ENCODE peak calls at places on chromosomes 11 and 22, in four cellular contexts. W is K562, Z is WTC11, S is HepG2. J is an unnamed sample.

GRCh38 chr22:47120399-47120798 is 357.9 kb downstream of the TBC1D22A start:
- DNase-seq in Z (no peak), W (no peak), S (no peak), J (no peak)

GRCh38 chr11:47111318-47111804 is 65.3 kb downstream of the ARFGAP2 start:
- DNase-seq in W (no peak), Z (no peak), S (no peak), J (peak; percentile 92)

GRCh38 chr22:47129902-47130301 is 367.5 kb downstream of the TBC1D22A start:
- DNase-seq in W (peak; percentile 77), S (no peak), Z (no peak), J (no peak)

GRCh38 chr22:20811171-20811570 is 37.3 kb downstream of the SERPIND1 start:
- DNase-seq in W (no peak), Z (no peak), S (no peak), J (no peak)

GRCh38 chr11:11036185-11037161 is 178.6 kb upstream of the ZBED5 start:
- DNase-seq in S (peak; percentile 64), W (peak; percentile 40), Z (peak; percentile 32), J (no peak)

GRCh38 chr11:34928268-34928959 is 12.0 kb downstream of the PDHX start:
- DNase-seq in S (no peak), Z (no peak), W (no peak), J (no peak)

GRCh38 chr11:56782167-56782847 is 33.8 kb upstream of the OR9G4 start:
- DNase-seq in S (no peak), Z (no peak), W (no peak), J (peak; percentile 19)

GRCh38 chr22:17786435-17787158 is 12.3 kb upstream of the BID start:
- DNase-seq in W (peak; percentile 88), Z (peak; percentile 47), S (peak; percentile 91), J (no peak)

GRCh38 chr11:71449596-71449995 is 1.4 kb upstream of the DHCR7 start:
- DNase-seq in Z (no peak), S (no peak), W (peak; percentile 27), J (no peak)

GRCh38 chr11:35541621-35542375 is 16.4 kb upstream of the PAMR1 start:
- DNase-seq in Z (no peak), W (no peak), S (no peak), J (no peak)

GRCh38 chr22:44297662-44298061 is 15.1 kb downstream of the SHISAL1 start:
- DNase-seq in Z (no peak), W (no peak), S (no peak), J (no peak)

GRCh38 chr11:2470495-2470894 is 25.7 kb downstream of the KCNQ1 start:
- DNase-seq in Z (no peak), W (peak; percentile 2), S (no peak), J (no peak)

GRCh38 chr11:31805037-31805628 is 6.0 kb downstream of the PAX6 start:
- DNase-seq in S (no peak), Z (peak; percentile 61), W (no peak), J (no peak)

GRCh38 chr11:16406226-16406625 is 49.9 kb upstream of the SOX6 start:
- DNase-seq in Z (no peak), W (no peak), S (no peak), J (no peak)

GRCh38 chr11:111395081-111395480 is 16.0 kb upstream of the POU2AF1 start:
- DNase-seq in S (peak; percentile 93), Z (no peak), W (no peak), J (no peak)

GRCh38 chr11:112529071-112529470 is 268.4 kb upstream of the PLET1 start:
- DNase-seq in S (no peak), W (no peak), Z (no peak), J (no peak)

GRCh38 chr11:112525844-112526590 is 265.4 kb upstream of the PLET1 start:
- DNase-seq in Z (no peak), S (no peak), W (no peak), J (no peak)

GRCh38 chr11:112524808-112525207 is 264.1 kb upstream of the PLET1 start:
- DNase-seq in Z (no peak), W (no peak), S (no peak), J (no peak)

GRCh38 chr11:112525270-112525669 is 264.6 kb upstream of the PLET1 start:
- DNase-seq in Z (no peak), W (no peak), S (no peak), J (no peak)

DNA sequence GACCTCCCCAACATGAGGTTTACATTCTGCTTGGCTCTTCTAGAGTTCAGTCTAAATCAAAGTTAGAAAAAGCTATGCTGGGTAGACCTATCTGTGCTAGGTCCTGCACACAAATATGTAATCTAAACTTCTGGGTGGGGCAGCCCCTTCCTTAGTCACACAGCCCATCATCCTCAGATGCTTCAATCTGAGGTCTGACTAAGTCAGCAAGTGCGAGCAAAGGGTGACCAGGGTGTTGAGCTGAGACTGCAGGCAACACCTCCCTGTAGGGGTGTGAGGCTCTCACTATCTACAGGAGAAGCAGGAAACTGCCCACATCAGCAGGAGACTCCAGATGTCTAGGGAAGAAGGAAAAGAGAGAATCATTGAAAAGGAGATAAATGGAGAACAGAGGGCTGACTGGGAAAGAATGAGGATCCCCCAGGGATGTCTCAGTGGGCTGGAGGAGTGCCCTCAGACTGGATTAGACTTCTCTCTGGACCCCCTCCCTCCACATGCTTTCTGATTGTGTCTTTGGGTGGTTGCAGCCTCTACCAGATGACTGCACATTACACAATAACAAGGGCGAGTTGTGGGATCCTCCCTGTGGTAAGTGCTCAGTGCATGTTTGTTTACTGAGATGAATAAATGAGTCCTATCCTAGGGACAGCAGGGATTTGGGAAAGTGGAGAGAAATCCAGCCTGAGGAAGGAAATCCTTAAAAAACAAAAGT is 266.2 kb upstream of the PLET1 start:
- DNase-seq in W (no peak), Z (no peak), S (no peak), J (no peak)
- TF ChIP-seq NR2C2 in W (no peak), Z (no peak), S (no peak), J (no peak)

GRCh38 chr11:103773059-103773458 is 263.4 kb upstream of the DDI1 start:
- DNase-seq in S (no peak), W (no peak), Z (no peak), J (no peak)

GRCh38 chr11:103773537-103773936 is 262.9 kb upstream of the DDI1 start:
- DNase-seq in W (no peak), Z (no peak), S (no peak), J (no peak)

GRCh38 chr11:103779054-103779453 is 257.4 kb upstream of the DDI1 start:
- DNase-seq in Z (no peak), W (no peak), S (no peak), J (no peak)
- TF ChIP-seq CREM in Z (no peak), W (no peak), S (no peak), J (no peak)

GRCh38 chr22:42814616-42815015 is 42.5 kb downstream of the ARFGAP3 start:
- DNase-seq in W (no peak), S (no peak), Z (no peak), J (no peak)
- TF ChIP-seq NR2C2 in W (no peak), S (no peak), Z (no peak), J (no peak)

GRCh38 chr11:122764691-122765090 is 73.6 kb upstream of the CRTAM start:
- DNase-seq in W (no peak), Z (no peak), S (no peak), J (no peak)
- TF ChIP-seq CREM in W (no peak), Z (no peak), S (no peak), J (no peak)

DNA sequence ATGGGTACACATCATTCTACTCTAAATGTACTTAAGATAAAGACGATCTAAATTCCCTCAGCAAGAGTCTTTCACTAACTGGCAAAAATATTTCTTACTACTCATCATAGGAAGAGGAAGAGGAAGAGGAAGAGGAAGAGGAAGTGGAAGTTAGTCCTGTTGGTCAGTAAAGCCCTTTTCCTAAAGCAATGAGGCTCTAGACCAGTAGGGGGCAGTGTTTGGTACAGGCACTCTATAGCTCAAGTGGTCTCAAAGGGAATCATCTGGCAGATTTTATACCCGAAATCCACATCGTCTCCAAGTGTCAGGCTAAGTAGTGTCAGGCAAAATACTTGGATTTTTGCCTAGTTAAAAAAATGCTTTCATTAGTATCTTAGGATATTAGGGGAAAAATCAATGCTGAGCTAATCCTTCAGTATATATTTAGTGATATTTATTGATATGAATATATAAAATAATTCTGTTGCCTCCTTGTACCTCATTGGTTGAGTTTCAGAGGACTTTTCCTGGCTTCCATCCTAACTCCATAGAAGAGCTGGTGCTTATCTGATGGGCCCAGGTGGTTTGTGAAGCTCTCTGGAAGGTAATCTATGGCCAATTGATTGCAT is 7.7 kb downstream of the BLID start:
- DNase-seq in Z (peak; percentile 58), W (peak; percentile 7), S (peak; percentile 29), J (no peak)
- TF ChIP-seq NR2C2 in Z (no peak), W (no peak), S (no peak), J (no peak)

GRCh38 chr22:19240813-19241592 is 50.5 kb downstream of the CLTCL1 start:
- DNase-seq in W (peak; percentile 37), S (no peak), Z (no peak), J (no peak)

GRCh38 chr22:19241593-19241906 is 50.0 kb downstream of the CLTCL1 start:
- DNase-seq in S (no peak), W (no peak), Z (no peak), J (no peak)

GRCh38 chr22:19238900-19239299 is 52.6 kb downstream of the CLTCL1 start:
- DNase-seq in Z (no peak), W (no peak), S (no peak), J (no peak)

GRCh38 chr22:19242699-19243098 is 48.8 kb downstream of the CLTCL1 start:
- DNase-seq in S (no peak), W (no peak), Z (no peak), J (no peak)

GRCh38 chr22:19239464-19239863 is 52.1 kb downstream of the CLTCL1 start:
- DNase-seq in S (no peak), W (peak; percentile 24), Z (no peak), J (no peak)
- TF ChIP-seq CREM in S (no peak), W (no peak), Z (no peak), J (no peak)

GRCh38 chr11:76857776-76858461 is 2.8 kb upstream of the ACER3 start:
- DNase-seq in W (no peak), S (no peak), Z (no peak), J (no peak)
- TF ChIP-seq NR2C2 in W (no peak), S (no peak), Z (no peak), J (no peak)